ENCODE peak calls at places on chromosomes 4 and X, in four cellular contexts. D, R, U and H are unnamed samples.

GRCh38 chr4:23959401-23960148 is 69.7 kb upstream of the PPARGC1A start:
- DNase-seq in R (no peak), D (no peak), U (no peak), H (no peak)

GRCh38 chr4:12679217-12679616 is 804.9 kb downstream of the RAB28 start:
- DNase-seq in U (no peak), D (no peak), R (peak), H (no peak)

GRCh38 chr4:8837181-8837811 is 34.3 kb downstream of the HMX1 start:
- DNase-seq in U (peak), D (no peak), R (no peak), H (no peak)

GRCh38 chr4:173247316-173247715 is 78.7 kb downstream of the GALNT7 start:
- DNase-seq in U (no peak), R (no peak), D (no peak), H (no peak)

GRCh38 chr4:141142423-141142822 is 9.2 kb upstream of the RNF150 start:
- DNase-seq in U (no peak), D (no peak), R (no peak), H (no peak)

GRCh38 chr4:106256190-106256589 is 59.8 kb downstream of the TBCK start:
- DNase-seq in U (no peak), D (no peak), R (no peak), H (no peak)

GRCh38 chr4:4693258-4693657 is 151.4 kb upstream of the STX18 start:
- DNase-seq in R (peak), D (no peak), U (no peak), H (no peak)

GRCh38 chrX:22159071-22159470 is 113.6 kb upstream of the CBLL2 start:
- DNase-seq in R (peak), D (no peak), U (no peak), H (peak)

GRCh38 chrX:71919436-71919835 is 8.8 kb downstream of the NHSL2 start:
- DNase-seq in R (no peak), U (no peak), D (no peak), H (no peak)

GRCh38 chr4:122842984-122843531 is 16.4 kb downstream of the FGF2 start:
- DNase-seq in R (no peak), D (no peak), U (peak), H (peak)

GRCh38 chr4:29553842-29554241 is 1166.3 kb upstream of the PCDH7 start:
- DNase-seq in U (no peak), D (no peak), R (no peak), H (no peak)

GRCh38 chr4:150315175-150315574 is 236.9 kb downstream of the DCLK2 start:
- DNase-seq in U (no peak), D (no peak), R (no peak), H (no peak)

GRCh38 chr4:41329361-41329760 is 72.6 kb downstream of the UCHL1 start:
- DNase-seq in U (no peak), R (no peak), D (no peak), H (no peak)

GRCh38 chr4:154779362-154779947 is 1.6 kb upstream of the RBM46 start:
- DNase-seq in U (no peak), R (peak), D (no peak), H (peak)

GRCh38 chr4:140568507-140569306 is at the start of gene UCP1:
- DNase-seq in R (no peak), U (peak), D (no peak), H (no peak)

GRCh38 chr4:107862658-107863057 is 37.9 kb downstream of the SGMS2 start:
- DNase-seq in R (peak), U (no peak), D (no peak), H (peak)

GRCh38 chr4:94131212-94131611 is 76.5 kb upstream of the SMARCAD1 start:
- DNase-seq in U (no peak), R (peak), D (no peak), H (no peak)

GRCh38 chr4:94139931-94140612 is 67.6 kb upstream of the SMARCAD1 start:
- DNase-seq in U (no peak), R (no peak), D (no peak), H (no peak)

GRCh38 chr4:94140998-94141397 is 66.7 kb upstream of the SMARCAD1 start:
- DNase-seq in R (no peak), D (no peak), U (no peak), H (no peak)

DNA sequence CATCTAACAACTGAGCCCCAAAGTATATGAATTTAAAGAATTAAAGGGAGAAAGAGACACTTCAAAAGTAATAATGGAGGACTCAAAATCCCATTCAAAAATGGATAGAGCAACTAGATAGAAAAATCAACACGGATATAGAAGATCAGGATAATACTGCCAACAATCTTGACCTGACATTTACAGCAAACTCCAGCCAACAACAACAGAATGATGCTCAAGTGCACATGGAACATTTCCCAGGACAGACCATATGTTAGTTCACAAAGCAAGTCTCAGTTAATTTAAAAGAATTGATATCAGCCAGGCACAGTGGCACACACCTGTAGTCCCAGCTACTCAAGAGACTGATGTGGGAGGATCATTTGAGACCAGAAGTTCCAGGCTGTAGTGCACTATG is 72.0 kb upstream of the SMARCAD1 start:
- DNase-seq in D (no peak), U (no peak), R (no peak), H (no peak)
- TF ChIP-seq CTCF in D (no peak), U (no peak), R (no peak), H (no peak)

GRCh38 chr4:180057198-180057821 is 2185.9 kb upstream of the TENM3 start:
- DNase-seq in R (peak), U (peak), D (no peak), H (no peak)

GRCh38 chr4:180060159-180060889 is 2182.9 kb upstream of the TENM3 start:
- DNase-seq in D (no peak), R (peak), U (no peak), H (no peak)

GRCh38 chr4:180057891-180058643 is 2185.1 kb upstream of the TENM3 start:
- DNase-seq in D (no peak), R (peak), U (peak), H (no peak)

GRCh38 chr4:180058731-180059215 is 2184.4 kb upstream of the TENM3 start:
- DNase-seq in R (peak), D (no peak), U (peak), H (peak)

DNA sequence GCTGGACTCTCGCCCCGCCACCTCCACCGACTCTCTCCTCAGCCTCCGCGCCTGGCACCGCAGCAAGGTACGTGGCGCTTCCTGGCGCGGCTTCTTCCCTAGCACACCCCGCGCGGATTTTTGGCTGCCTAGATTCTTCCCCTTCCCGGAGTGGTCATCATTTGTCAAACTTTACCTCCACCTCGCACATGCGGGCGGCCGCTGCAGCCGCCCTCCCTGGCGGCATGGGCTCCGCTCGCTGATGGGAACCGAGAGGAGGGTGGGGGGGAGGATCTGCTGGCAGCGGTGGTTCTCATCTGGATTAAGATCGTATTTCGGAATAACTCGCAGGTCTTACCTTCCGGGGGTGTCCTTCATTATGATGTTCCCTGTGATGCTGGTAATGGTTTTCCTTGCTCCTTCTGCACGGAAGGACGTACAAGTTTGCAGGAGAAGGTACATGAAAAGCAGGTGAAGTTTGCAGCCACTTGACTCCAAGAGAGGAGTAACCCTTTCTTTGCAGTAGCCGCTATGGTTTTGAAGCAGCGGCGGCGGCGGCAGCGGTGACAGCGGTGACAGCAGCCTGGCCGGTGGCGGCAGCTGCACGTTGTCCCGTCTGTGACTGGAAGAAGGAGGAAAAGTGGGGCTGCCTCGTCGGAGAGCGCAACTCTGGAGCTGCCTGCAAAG is 2183.9 kb upstream of the TENM3 start:
- DNase-seq in U (peak), R (peak), D (peak), H (no peak)
- H3K4me3 ChIP-seq in U (peak), R (peak), D (no peak), H (peak)

GRCh38 chr4:158171456-158171790 is 1.4 kb downstream of the GASK1B start:
- DNase-seq in D (no peak), R (no peak), U (no peak), H (no peak)

GRCh38 chr4:158169516-158169915 is 3.3 kb downstream of the GASK1B start:
- DNase-seq in U (peak), D (no peak), R (peak), H (no peak)

GRCh38 chr4:158169931-158170690 is 2.7 kb downstream of the GASK1B start:
- DNase-seq in D (no peak), R (peak), U (peak), H (peak)

GRCh38 chr4:158172196-158172557 is 648 bp downstream of the GASK1B start:
- DNase-seq in R (peak), U (no peak), D (no peak), H (peak)

DNA sequence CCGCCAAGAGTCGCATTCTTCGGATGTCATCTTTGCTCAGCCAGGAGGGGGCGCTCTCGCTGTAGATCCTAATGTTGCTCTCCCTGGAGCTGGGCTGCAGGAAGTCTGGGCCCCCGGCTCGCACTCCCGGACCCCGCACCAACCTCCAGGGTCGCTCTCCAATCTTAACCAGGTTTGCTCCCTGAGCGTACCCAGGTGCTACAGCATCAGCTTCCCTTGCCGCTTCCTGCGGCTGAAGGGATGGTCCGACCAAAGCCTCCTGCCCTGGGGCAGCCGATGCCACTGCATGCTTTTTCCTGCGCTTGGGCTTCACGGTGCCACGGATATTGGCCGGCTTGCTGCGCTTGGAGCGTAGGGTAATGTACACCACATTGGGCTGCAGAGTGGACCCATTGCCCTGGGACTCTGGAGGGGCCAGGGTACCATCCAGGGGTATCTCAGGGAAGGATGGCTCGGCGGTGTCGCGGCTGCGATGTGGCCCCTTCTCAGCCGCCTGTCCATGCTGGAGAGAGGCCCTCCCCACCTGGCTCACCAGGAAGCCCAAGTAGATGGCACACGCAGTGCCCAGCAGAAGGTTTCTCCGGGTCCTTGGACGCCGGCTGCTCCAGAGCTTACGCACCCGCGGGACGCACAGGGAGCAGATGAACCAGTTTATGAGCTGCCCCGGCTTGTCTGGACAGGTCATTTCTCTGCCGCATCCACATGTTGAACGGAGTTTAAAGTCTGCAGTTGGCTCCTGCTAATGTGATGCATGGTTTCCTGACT is 2.0 kb downstream of the GASK1B start:
- DNase-seq in U (peak), D (no peak), R (peak), H (peak)
- TF ChIP-seq CTCF in U (peak), D (peak), R (peak), H (peak)

GRCh38 chrX:47129879-47130358 is 14.6 kb downstream of the NDUFB11 start:
- DNase-seq in R (no peak), D (no peak), U (no peak), H (peak)
- H3K4me3 ChIP-seq in R (peak), D (peak), U (peak), H (peak)

DNA sequence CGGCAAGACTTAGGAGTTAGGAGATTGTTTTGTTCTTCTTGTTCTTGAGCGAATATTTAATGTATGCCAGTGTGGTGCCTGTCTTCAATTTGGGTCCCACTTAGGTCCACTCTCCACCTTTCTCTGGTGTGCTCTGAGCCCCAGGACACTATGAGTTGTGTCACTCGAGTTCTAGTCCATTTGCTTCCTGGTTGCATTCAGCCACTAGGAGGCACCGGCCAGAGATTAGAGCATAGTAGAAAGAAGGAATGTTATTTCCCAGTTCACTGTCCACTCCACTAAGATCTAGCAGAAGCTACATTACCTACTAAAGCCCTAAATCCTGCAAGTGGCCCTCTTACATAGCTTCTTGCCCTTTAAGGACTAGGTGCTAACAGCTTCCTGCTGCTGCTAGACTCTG is 326.9 kb downstream of the NAF1 start:
- DNase-seq in D (no peak), U (no peak), R (no peak), H (no peak)
- TF ChIP-seq CTCF in D (no peak), U (peak), R (no peak), H (no peak)

DNA sequence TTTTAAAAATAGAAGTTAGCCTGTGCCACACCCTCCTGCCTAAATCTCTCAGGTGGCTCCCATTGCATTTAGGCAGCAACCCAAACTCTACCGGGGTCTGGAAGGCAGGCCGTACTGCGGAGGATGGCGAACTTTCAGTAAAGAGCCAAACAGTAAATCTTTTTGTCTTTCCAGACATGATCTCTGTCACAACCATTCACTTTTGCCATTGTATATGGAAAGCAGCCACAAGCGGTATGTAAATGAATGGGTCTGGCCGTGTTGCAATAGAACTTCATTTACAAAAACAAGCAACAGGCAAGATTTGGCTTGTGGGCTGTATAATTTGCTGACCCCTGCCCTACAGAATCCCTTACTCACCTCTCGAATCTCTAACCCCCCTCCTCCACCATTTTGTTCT is 3.3 kb downstream of the RADX start:
- DNase-seq in D (no peak), U (no peak), R (no peak), H (no peak)
- H3K4me3 ChIP-seq in D (no peak), U (no peak), R (no peak), H (no peak)

DNA sequence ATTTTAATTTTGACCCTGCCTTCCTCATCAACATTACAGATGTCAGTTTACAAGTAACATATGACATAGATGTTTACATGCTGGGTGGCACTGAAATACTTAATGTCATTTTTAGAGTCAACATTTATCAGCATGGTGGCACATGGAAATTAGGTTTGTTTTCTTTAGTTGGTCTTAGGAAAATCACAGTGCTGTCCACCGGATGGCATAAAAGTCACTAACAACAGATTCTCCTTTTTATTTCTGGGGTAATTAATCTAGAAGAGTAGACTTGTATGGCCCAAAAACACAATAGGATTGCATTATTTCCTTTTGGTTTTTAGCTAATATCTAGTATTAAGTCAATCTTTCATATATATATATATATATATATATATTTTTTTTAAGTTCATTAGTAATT is 88.6 kb upstream of the HHIP start:
- DNase-seq in R (peak), U (no peak), D (no peak), H (no peak)
- TF ChIP-seq CTCF in R (peak), U (no peak), D (no peak), H (no peak)

GRCh38 chr4:110637408-110638131 is 14.7 kb upstream of the PITX2 start:
- DNase-seq in U (no peak), D (no peak), R (no peak), H (peak)

GRCh38 chr4:110638347-110638746 is 15.5 kb upstream of the PITX2 start:
- DNase-seq in R (no peak), D (no peak), U (no peak), H (no peak)

GRCh38 chr4:110636231-110636676 is 13.4 kb upstream of the PITX2 start:
- DNase-seq in U (no peak), R (no peak), D (no peak), H (peak)

GRCh38 chr4:110635155-110635479 is 12.2 kb upstream of the PITX2 start:
- DNase-seq in R (no peak), D (no peak), U (no peak), H (no peak)

GRCh38 chr4:110636677-110637407 is 14.0 kb upstream of the PITX2 start:
- DNase-seq in D (no peak), U (peak), R (peak), H (peak)
- H3K4me3 ChIP-seq in D (no peak), U (peak), R (peak), H (peak)

GRCh38 chr4:151644625-151645024 is 116.2 kb downstream of the GATB start:
- DNase-seq in U (peak), R (no peak), D (peak), H (no peak)
- TF ChIP-seq CTCF in U (peak), R (peak), D (peak), H (peak)